ENCODE peak calls at places on chromosomes 7 and 10, in four cellular contexts. U, N, A and M are unnamed samples.

GRCh38 chr7:148819697-148820332 is 64.3 kb downstream of the EZH2 start:
- DNase-seq in U (no peak), N (no peak), A (no peak), M (no peak)

GRCh38 chr7:29194594-29195417 is at the start of gene CHN2:
- DNase-seq in U (peak; percentile 90), N (no peak), A (peak; percentile 82), M (peak; percentile 62)

GRCh38 chr7:79977481-79977880 is 157.2 kb upstream of the GNAI1 start:
- DNase-seq in U (no peak), N (no peak), A (no peak), M (no peak)

GRCh38 chr10:133611079-133611478 is 15.5 kb downstream of the FRG2B start:
- DNase-seq in U (no peak), N (no peak), A (no peak), M (no peak)

GRCh38 chr10:132562916-132563456 is 25.4 kb downstream of the INPP5A start:
- DNase-seq in U (no peak), N (no peak), A (no peak), M (peak; percentile 11)

GRCh38 chr10:23535381-23535780 is 96.5 kb downstream of the OTUD1 start:
- DNase-seq in U (no peak), N (no peak), A (no peak), M (no peak)

GRCh38 chr10:104328916-104329710 is 9.2 kb downstream of the ITPRIP start:
- DNase-seq in U (no peak), N (peak; percentile 55), A (no peak), M (no peak)

GRCh38 chr7:39950473-39951155 is 558 bp downstream of the CDK13 start:
- DNase-seq in U (peak; percentile 75), N (peak; percentile 62), A (peak; percentile 65), M (peak; percentile 38)

GRCh38 chr10:116168329-116168728 is 104.7 kb downstream of the GFRA1 start:
- DNase-seq in U (no peak), N (no peak), A (no peak), M (no peak)

GRCh38 chr7:7104314-7104698 is 78.0 kb upstream of the C1GALT1 start:
- DNase-seq in U (no peak), N (peak; percentile 89), A (no peak), M (no peak)

GRCh38 chr10:95356190-95356955 is 65.6 kb upstream of the PDLIM1 start:
- DNase-seq in U (no peak), N (no peak), A (no peak), M (no peak)

GRCh38 chr10:116608683-116609594 is 11.8 kb upstream of the PNLIPRP2 start:
- DNase-seq in U (no peak), N (no peak), A (peak; percentile 65), M (peak; percentile 20)

GRCh38 chr7:128672927-128673517 is 930 bp downstream of the GARIN1A start:
- DNase-seq in U (peak; percentile 60), N (peak; percentile 68), A (peak; percentile 70), M (peak; percentile 70)

GRCh38 chr7:88789480-88790064 is 6.0 kb downstream of the TEX47 start:
- DNase-seq in U (peak; percentile 4), N (peak; percentile 15), A (no peak), M (no peak)

GRCh38 chr7:149216402-149216801 is 21.1 kb downstream of the ZNF282 start:
- DNase-seq in U (no peak), N (peak; percentile 55), A (no peak), M (no peak)

GRCh38 chr10:1274098-1274745 is 218.0 kb downstream of the WDR37 start:
- DNase-seq in U (no peak), N (no peak), A (no peak), M (no peak)

GRCh38 chr7:5472432-5473315 is 49.0 kb upstream of the TNRC18 start:
- DNase-seq in U (no peak), N (peak; percentile 86), A (no peak), M (no peak)

GRCh38 chr7:1922071-1922869 is 252.2 kb downstream of the ELFN1 start:
- DNase-seq in U (peak; percentile 93), N (no peak), A (no peak), M (no peak)

GRCh38 chr10:126583507-126584200 is 86.8 kb downstream of the C10orf90 start:
- DNase-seq in U (no peak), N (no peak), A (no peak), M (no peak)

GRCh38 chr10:7610651-7611389 is 55.9 kb downstream of the ITIH5 start:
- DNase-seq in U (no peak), N (no peak), A (no peak), M (no peak)

GRCh38 chr7:29623976-29624375 is 60.3 kb downstream of the PRR15 start:
- DNase-seq in U (no peak), N (no peak), A (no peak), M (no peak)

GRCh38 chr10:8502611-8503010 is 448.1 kb downstream of the GATA3 start:
- DNase-seq in U (no peak), N (no peak), A (no peak), M (no peak)

GRCh38 chr10:131979336-131979735 is 2.4 kb downstream of the BNIP3 start:
- DNase-seq in U (no peak), N (no peak), A (no peak), M (no peak)

GRCh38 chr7:101138149-101138870 is 11.4 kb downstream of the SERPINE1 start:
- DNase-seq in U (peak; percentile 88), N (peak; percentile 98), A (peak; percentile 80), M (peak; percentile 62)

GRCh38 chr7:76222333-76222732 is 20.6 kb downstream of the SRRM3 start:
- DNase-seq in U (no peak), N (no peak), A (no peak), M (no peak)

GRCh38 chr10:104143829-104144228 is 21.9 kb downstream of the SFR1 start:
- DNase-seq in U (no peak), N (no peak), A (no peak), M (no peak)

GRCh38 chr10:121240011-121240410 is 358.2 kb downstream of the FGFR2 start:
- DNase-seq in U (no peak), N (no peak), A (no peak), M (no peak)

GRCh38 chr10:43000651-43001426 is 76.0 kb upstream of the RET start:
- DNase-seq in U (peak; percentile 18), N (no peak), A (no peak), M (peak; percentile 5)

GRCh38 chr10:117647306-117647705 is 104.8 kb downstream of the EMX2 start:
- DNase-seq in U (no peak), N (no peak), A (no peak), M (no peak)

GRCh38 chr10:60733826-60734225 is 44.5 kb upstream of the CDK1 start:
- DNase-seq in U (peak; percentile 23), N (no peak), A (peak; percentile 49), M (no peak)

GRCh38 chr10:47368431-47369180 is 15.5 kb downstream of the ZNF488 start:
- DNase-seq in U (no peak), N (no peak), A (no peak), M (no peak)

GRCh38 chr7:134406431-134406830 is 52.5 kb downstream of the AKR1B1 start:
- DNase-seq in U (no peak), N (no peak), A (no peak), M (no peak)

GRCh38 chr7:95104739-95105138 is 197.3 kb downstream of the PPP1R9A start:
- DNase-seq in U (no peak), N (no peak), A (no peak), M (no peak)

GRCh38 chr7:41517771-41518170 is 185.1 kb downstream of the INHBA start:
- DNase-seq in U (no peak), N (no peak), A (no peak), M (no peak)

DNA sequence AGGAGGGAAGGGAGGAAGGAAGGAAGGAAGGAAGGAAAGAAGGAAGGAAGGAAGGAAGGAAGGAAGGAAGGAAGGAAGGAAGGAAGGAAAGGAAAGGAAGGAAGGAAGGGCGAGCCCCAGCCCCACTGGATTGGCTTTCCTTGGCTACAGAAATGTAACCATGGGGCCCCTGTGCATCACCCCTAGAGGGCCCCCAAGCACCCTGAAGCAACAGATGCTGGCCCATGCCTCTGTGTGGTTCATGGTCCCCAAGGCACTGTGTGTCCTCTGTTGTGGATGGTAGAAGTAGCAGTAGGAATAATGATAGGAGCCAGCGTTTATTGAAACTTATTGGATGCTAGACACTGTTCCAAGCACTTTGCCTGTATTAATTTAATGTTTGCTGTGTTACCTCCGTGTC is 116.6 kb upstream of the MACROH2A2 start:
- DNase-seq in U (no peak), N (peak; percentile 30), A (no peak), M (peak; percentile 41)
- TF ChIP-seq USF2 in U (no peak), N (no peak), A (no peak), M (no peak)

DNA sequence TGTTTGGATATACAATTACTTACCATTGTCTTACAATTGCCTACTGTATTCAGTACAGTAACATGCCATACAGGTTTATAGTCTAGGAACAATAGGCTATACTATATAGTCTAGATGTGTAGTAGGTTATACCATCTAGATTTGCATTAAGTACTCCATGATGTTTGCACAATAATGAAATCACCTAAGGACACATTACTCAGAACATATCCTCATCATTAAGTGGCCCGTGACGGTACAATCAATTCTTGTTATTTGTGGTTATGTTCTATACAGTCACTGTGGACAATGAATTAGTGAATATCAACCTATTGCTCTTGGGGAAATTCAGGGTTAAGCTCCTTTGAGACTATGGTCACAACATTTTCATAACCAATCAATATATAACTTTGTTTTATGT is 75.6 kb downstream of the MICU1 start:
- DNase-seq in U (no peak), N (no peak), A (no peak), M (no peak)
- TF ChIP-seq TEAD4 in U (no peak), N (no peak), A (no peak), M (no peak)

GRCh38 chr7:22667187-22667561 is 59.8 kb upstream of the IL6 start:
- DNase-seq in U (no peak), N (no peak), A (no peak), M (peak; percentile 16)
- TF ChIP-seq USF2 in U (no peak), N (no peak), A (no peak), M (no peak)

GRCh38 chr7:141430426-141431142 is 120.6 kb upstream of the AGK start:
- DNase-seq in U (no peak), N (no peak), A (peak; percentile 66), M (peak; percentile 66)

GRCh38 chr7:141421306-141421705 is 129.9 kb upstream of the AGK start:
- DNase-seq in U (no peak), N (no peak), A (no peak), M (no peak)

GRCh38 chr7:141431143-141431479 is 120.1 kb upstream of the AGK start:
- DNase-seq in U (no peak), N (no peak), A (no peak), M (no peak)

GRCh38 chr7:141427134-141427533 is 124.1 kb upstream of the AGK start:
- DNase-seq in U (no peak), N (no peak), A (no peak), M (no peak)
- TF ChIP-seq TEAD4 in U (no peak), N (no peak), A (no peak), M (no peak)

GRCh38 chr10:6068006-6068405 is 5.8 kb upstream of the IL2RA start:
- DNase-seq in U (no peak), N (no peak), A (no peak), M (no peak)

GRCh38 chr10:6068422-6068821 is 6.3 kb upstream of the IL2RA start:
- DNase-seq in U (no peak), N (no peak), A (no peak), M (no peak)

GRCh38 chr10:6067457-6067856 is 5.3 kb upstream of the IL2RA start:
- DNase-seq in U (no peak), N (no peak), A (no peak), M (no peak)

GRCh38 chr10:6070647-6071046 is 8.5 kb upstream of the IL2RA start:
- DNase-seq in U (no peak), N (no peak), A (no peak), M (no peak)

GRCh38 chr10:6069101-6069931 is 7.1 kb upstream of the IL2RA start:
- DNase-seq in U (no peak), N (no peak), A (no peak), M (no peak)
- TF ChIP-seq USF2 in U (no peak), N (no peak), A (no peak), M (no peak)